ENCODE peak calls at places on chromosome 10, in five cellular contexts. H is stimulated activated CD4-positive, alpha-beta T cell treated with anti-CD3 and anti-CD28 coated beads, Interleukin-2, amount 100 ng/mL, for 48 hours; T is effector memory CD8-positive, alpha-beta T cell; Q is EL; S is activated T-cell treated with anti-CD3 and anti-CD28 coated beads, Interleukin-2, amount 50 U/mL, for 72 hours. P is an unnamed sample.
A peak's percentile ranks its signal among the peaks of the same experiment; 100 is the strongest.

GRCh38 chr10:90589825-90590224 is 268.0 kb downstream of the HTR7 start:
- DNase-seq in H (no peak), Q (no peak), T (no peak), S (no peak), P (no peak)

GRCh38 chr10:35466170-35466569 is 129.9 kb downstream of the CCNY start:
- DNase-seq in Q (no peak), T (no peak), S (no peak), H (no peak), P (no peak)

GRCh38 chr10:100847440-100847839 is 65.3 kb upstream of the SLF2 start:
- DNase-seq in T (no peak), H (peak; percentile 59), Q (peak; percentile 33), S (peak; percentile 85), P (no peak)

GRCh38 chr10:86953747-86954680 is 3.4 kb downstream of the MMRN2 start:
- DNase-seq in T (no peak), H (no peak), S (no peak), Q (no peak), P (no peak)

GRCh38 chr10:88497878-88498277 is 85.2 kb downstream of the RNLS start:
- DNase-seq in Q (no peak), H (no peak), T (no peak), S (no peak), P (no peak)

GRCh38 chr10:78717200-78717599 is 351.6 kb upstream of the ZMIZ1 start:
- DNase-seq in T (no peak), S (no peak), Q (peak; percentile 48), H (no peak), P (no peak)

GRCh38 chr10:61110188-61110844 is 166.3 kb upstream of the RHOBTB1 start:
- DNase-seq in S (no peak), Q (peak; percentile 65), H (no peak), T (no peak), P (no peak)

GRCh38 chr10:22854935-22855421 is 72.9 kb upstream of the ARMC3 start:
- DNase-seq in H (no peak), Q (no peak), T (no peak), S (no peak), P (no peak)

GRCh38 chr10:103199498-103199897 is 6.4 kb upstream of the NT5C2 start:
- DNase-seq in S (no peak), T (no peak), H (no peak), Q (no peak), P (no peak)

GRCh38 chr10:4765428-4765827 is 60.6 kb upstream of the AKR1E2 start:
- DNase-seq in H (no peak), S (no peak), Q (peak; percentile 38), T (no peak), P (no peak)

GRCh38 chr10:121709674-121710073 is 111.4 kb upstream of the FGFR2 start:
- DNase-seq in Q (no peak), S (no peak), H (no peak), T (no peak), P (no peak)

GRCh38 chr10:77121829-77122228 is 515.8 kb downstream of the KCNMA1 start:
- DNase-seq in Q (no peak), H (no peak), T (no peak), S (no peak), P (no peak)

GRCh38 chr10:22992621-22993020 is 64.8 kb downstream of the ARMC3 start:
- DNase-seq in H (no peak), Q (no peak), S (no peak), T (no peak), P (no peak)

GRCh38 chr10:22252286-22252800 is 34.5 kb upstream of the EBLN1 start:
- DNase-seq in S (peak; percentile 77), H (peak; percentile 61), T (peak; percentile 36), Q (peak; percentile 36), P (no peak)

GRCh38 chr10:16866861-16867260 is 49.6 kb upstream of the RSU1 start:
- DNase-seq in S (no peak), T (no peak), Q (no peak), H (no peak), P (no peak)

GRCh38 chr10:114635101-114635500 is 23.0 kb downstream of the ABLIM1 start:
- DNase-seq in H (no peak), S (no peak), T (no peak), Q (no peak), P (no peak)

GRCh38 chr10:18402766-18403346 is 248.5 kb downstream of the NSUN6 start:
- DNase-seq in Q (no peak), S (no peak), H (no peak), T (no peak), P (no peak)

GRCh38 chr10:6530211-6530840 is 49.8 kb downstream of the PRKCQ start:
- DNase-seq in Q (no peak), T (peak; percentile 75), S (peak; percentile 78), H (peak; percentile 44), P (no peak)

GRCh38 chr10:30476511-30476910 is 42.5 kb downstream of the MAP3K8 start:
- DNase-seq in Q (no peak), S (no peak), H (no peak), T (no peak), P (no peak)